ENCODE peak calls at places on chromosomes 4 and X, in seven cellular contexts. O, N, F, H, S, W and Q are unnamed samples.

GRCh38 chr4:110503588-110504435 is 27.9 kb downstream of the ENPEP start:
- DNase-seq in O (peak; percentile 30), N (no peak), F (peak; percentile 34), H (no peak), S (no peak), W (no peak), Q (no peak)

GRCh38 chr4:100299019-100299418 is 108.8 kb upstream of the DDIT4L start:
- DNase-seq in O (peak; percentile 96), N (no peak), F (peak; percentile 96), H (peak; percentile 84), S (peak; percentile 63), W (no peak), Q (peak; percentile 97)

GRCh38 chr4:6658635-6659075 is 18.2 kb downstream of the MRFAP1 start:
- DNase-seq in O (peak; percentile 26), N (peak; percentile 54), F (peak; percentile 15), H (no peak), S (peak; percentile 47), W (no peak), Q (peak; percentile 46)

GRCh38 chr4:174314770-174315169 is 31.1 kb downstream of the CEP44 start:
- DNase-seq in O (peak; percentile 5), N (no peak), F (peak; percentile 69), H (peak; percentile 12), S (peak; percentile 85), W (no peak), Q (peak; percentile 47)

GRCh38 chr4:126268106-126268505 is 953.4 kb downstream of the FAT4 start:
- DNase-seq in O (peak; percentile 86), N (no peak), F (peak; percentile 84), H (no peak), S (peak; percentile 86), W (no peak), Q (peak; percentile 78)

GRCh38 chrX:5399403-5399802 is 829.3 kb downstream of the NLGN4X start:
- DNase-seq in O (no peak), N (no peak), F (no peak), H (no peak), S (peak; percentile 0), W (no peak), Q (no peak)

GRCh38 chr4:13953083-13953482 is 325.6 kb upstream of the BOD1L1 start:
- DNase-seq in O (no peak), N (no peak), F (no peak), H (no peak), S (no peak), W (no peak), Q (no peak)

GRCh38 chrX:111319451-111319850 is 49.2 kb upstream of the CAPN6 start:
- DNase-seq in O (no peak), N (no peak), F (no peak), H (no peak), S (no peak), W (no peak), Q (no peak)

GRCh38 chr4:122747883-122748282 is 15.4 kb downstream of the BBS12 start:
- DNase-seq in O (peak; percentile 77), N (no peak), F (peak; percentile 85), H (no peak), S (peak; percentile 57), W (no peak), Q (peak; percentile 82)

GRCh38 chr4:122647656-122648055 is 26.8 kb upstream of the IL21 start:
- DNase-seq in O (no peak), N (no peak), F (no peak), H (no peak), S (no peak), W (no peak), Q (no peak)

GRCh38 chrX:50375481-50376267 is 95.0 kb downstream of the DGKK start:
- DNase-seq in O (no peak), N (no peak), F (no peak), H (no peak), S (no peak), W (no peak), Q (no peak)

GRCh38 chr4:68906238-68907137 is 45.1 kb downstream of the UGT2A3 start:
- DNase-seq in O (peak; percentile 10), N (peak; percentile 34), F (no peak), H (no peak), S (peak; percentile 30), W (no peak), Q (peak; percentile 3)

GRCh38 chr4:153458969-153459368 is 7.2 kb upstream of the TMEM131L start:
- DNase-seq in O (no peak), N (no peak), F (no peak), H (no peak), S (no peak), W (no peak), Q (no peak)

GRCh38 chrX:23799469-23800065 is 16.6 kb downstream of the SAT1 start:
- DNase-seq in O (peak; percentile 80), N (no peak), F (peak; percentile 74), H (no peak), S (no peak), W (no peak), Q (peak; percentile 80)

DNA sequence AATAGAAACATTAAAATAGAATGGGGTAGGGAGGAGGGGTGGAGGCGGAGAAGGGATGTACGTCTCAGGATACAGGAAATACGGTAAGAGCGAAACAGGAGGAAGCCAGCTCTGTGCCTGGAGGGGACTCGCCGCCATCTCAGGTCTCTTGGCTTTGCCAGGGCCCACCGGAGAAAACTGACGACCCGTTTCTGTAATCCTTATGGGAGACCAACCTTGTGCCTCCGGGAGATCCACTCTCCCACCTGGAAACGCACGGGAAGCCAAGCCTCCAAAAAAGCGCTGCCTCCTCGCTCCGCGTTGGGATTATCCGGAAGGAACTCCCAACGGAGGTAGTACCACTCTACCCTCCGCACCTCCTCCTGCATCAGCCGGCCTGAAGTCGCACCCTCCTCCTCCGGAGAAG is at the start of gene NBDY:
- DNase-seq in O (peak; percentile 57), N (peak; percentile 23), F (peak; percentile 50), H (no peak), S (peak; percentile 58), W (no peak), Q (peak; percentile 55)
- H3K4me3 ChIP-seq in O (peak within 1 kb of the TSS; percentile 75), N (peak within 1 kb of the TSS; percentile 58), F (peak within 1 kb of the TSS; percentile 91), H (peak within 1 kb of the TSS; percentile 65), S (peak within 1 kb of the TSS; percentile 55), W (peak within 1 kb of the TSS; percentile 61), Q (peak within 1 kb of the TSS; percentile 64)

DNA sequence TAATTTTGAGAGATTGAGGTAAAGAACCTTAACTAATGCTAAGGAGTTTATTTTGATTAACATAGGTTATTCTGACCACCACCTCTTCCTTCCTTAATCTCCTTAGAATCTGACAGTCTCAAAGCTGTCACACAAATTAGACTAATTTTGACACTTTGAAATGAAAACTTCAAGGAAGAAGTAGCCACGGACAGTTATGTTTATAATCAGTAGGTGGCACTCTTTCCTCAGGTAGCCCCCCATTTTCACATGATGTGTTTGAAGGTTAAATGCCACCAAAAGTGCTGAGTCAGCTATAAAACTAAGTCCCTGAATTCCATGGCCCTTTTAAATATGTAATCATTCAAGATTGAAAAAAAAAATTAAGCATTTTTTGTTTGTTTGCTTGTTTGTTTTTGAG is 22.4 kb downstream of the TMEM33 start:
- DNase-seq in O (peak; percentile 23), N (no peak), F (peak; percentile 17), H (no peak), S (peak; percentile 28), W (no peak), Q (peak; percentile 25)
- TF ChIP-seq CTCF in O (peak; percentile 36), N (peak; percentile 38), F (peak; percentile 30), H (peak; percentile 20), S (no peak), W (no peak), Q (peak; percentile 26)

GRCh38 chrX:275967-276587 is 5.1 kb upstream of the PLCXD1 start:
- DNase-seq in O (peak; percentile 41), N (peak; percentile 91), F (peak; percentile 21), H (no peak), S (peak; percentile 64), W (peak; percentile 81), Q (peak; percentile 42)
- H3K4me3 ChIP-seq in O (peak overlapping the region; percentile 65), N (peak overlapping the region; percentile 72), F (peak overlapping the region; percentile 65), H (peak overlapping the region; percentile 63), S (peak overlapping the region; percentile 77), W (peak overlapping the region; percentile 65), Q (peak overlapping the region; percentile 57)

GRCh38 chr4:139281212-139281611 is 1.2 kb upstream of the MGARP start:
- DNase-seq in O (no peak), N (no peak), F (no peak), H (no peak), S (no peak), W (no peak), Q (no peak)
- TF ChIP-seq CTCF in O (no peak), N (peak; percentile 9), F (peak; percentile 26), H (no peak), S (peak; percentile 8), W (no peak), Q (peak; percentile 7)

DNA sequence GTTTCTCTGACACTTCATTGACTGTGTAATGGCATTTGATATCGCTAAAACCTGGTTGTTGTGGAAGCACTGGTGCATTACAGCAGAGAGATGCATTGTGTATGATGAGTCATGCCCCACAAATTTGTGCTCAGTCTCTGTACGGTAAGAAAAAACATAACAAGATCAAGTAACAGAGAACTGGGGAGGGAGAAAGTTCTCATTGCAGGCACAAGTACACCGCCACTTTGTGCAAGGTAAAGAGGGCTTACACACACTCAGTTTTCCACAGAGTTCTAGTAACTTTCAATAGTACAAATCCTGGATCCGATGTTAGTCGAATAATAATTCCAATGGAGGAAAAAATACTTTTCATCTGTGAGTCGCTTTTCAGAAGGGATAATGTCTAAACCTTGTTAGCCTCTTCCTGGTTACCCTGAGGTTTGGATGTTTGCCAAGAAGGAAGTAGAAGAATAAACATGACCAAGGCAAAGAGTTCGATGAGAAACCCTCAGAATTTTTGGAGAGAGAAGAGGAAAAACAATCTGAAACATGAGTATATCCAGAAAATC is 512.5 kb upstream of the SLIT2 start:
- DNase-seq in O (peak; percentile 96), N (no peak), F (peak; percentile 92), H (peak; percentile 37), S (peak; percentile 89), W (no peak), Q (peak; percentile 93)
- H3K4me3 ChIP-seq in O (peak overlapping the region; percentile 36), N (no peak overlapping the region), F (peak overlapping the region; percentile 21), H (no peak overlapping the region), S (peak overlapping the region; percentile 25), W (no peak overlapping the region), Q (no peak overlapping the region)